ENCODE peak calls at places on chromosomes 7 and 10, in four cellular contexts. D, I, Y and W are unnamed samples.

GRCh38 chr7:114924066-114924712 is 2.3 kb downstream of the MDFIC start:
- DNase-seq in D (no peak), I (no peak), Y (no peak), W (no peak)

GRCh38 chr7:85021090-85021704 is 165.7 kb downstream of the SEMA3D start:
- DNase-seq in D (no peak), I (no peak), Y (no peak), W (no peak)

GRCh38 chr7:54090652-54091213 is 451.4 kb upstream of the VSTM2A start:
- DNase-seq in D (no peak), I (no peak), Y (no peak), W (no peak)

GRCh38 chr7:115232041-115232440 is 310.1 kb downstream of the MDFIC start:
- DNase-seq in D (no peak), I (no peak), Y (no peak), W (no peak)

GRCh38 chr10:25068152-25069058 is 52.0 kb downstream of the THNSL1 start:
- DNase-seq in D (no peak), I (no peak), Y (no peak), W (no peak)

GRCh38 chr10:69317175-69318086 is 39.1 kb downstream of the HK1 start:
- DNase-seq in D (no peak), I (no peak), Y (no peak), W (peak; percentile 57)

GRCh38 chr10:14236341-14236740 is 94.4 kb downstream of the FRMD4A start:
- DNase-seq in D (no peak), I (no peak), Y (no peak), W (no peak)

GRCh38 chr7:72087926-72088325 is 324.2 kb downstream of the CALN1 start:
- DNase-seq in D (no peak), I (no peak), Y (no peak), W (no peak)

GRCh38 chr10:118584181-118584954 is 11.1 kb downstream of the PRLHR start:
- DNase-seq in D (no peak), I (no peak), Y (no peak), W (no peak)

GRCh38 chr10:677038-677437 is 12.4 kb downstream of the DIP2C start:
- DNase-seq in D (no peak), I (no peak), Y (no peak), W (no peak)

GRCh38 chr7:23020742-23021401 is 6.9 kb upstream of the HYCC1 start:
- DNase-seq in D (no peak), I (no peak), Y (no peak), W (no peak)

GRCh38 chr10:5666324-5667220 is at the start of gene ASB13:
- DNase-seq in D (peak; percentile 85), I (peak; percentile 79), Y (peak; percentile 25), W (peak; percentile 50)

GRCh38 chr10:71268247-71268691 is 50.8 kb upstream of the SLC29A3 start:
- DNase-seq in D (no peak), I (peak; percentile 63), Y (no peak), W (peak; percentile 43)

GRCh38 chr10:107517811-107518210 is 353.3 kb upstream of the SORCS1 start:
- DNase-seq in D (no peak), I (no peak), Y (no peak), W (no peak)

GRCh38 chr7:116784647-116785046 is 77.7 kb upstream of the CAPZA2 start:
- DNase-seq in D (no peak), I (no peak), Y (no peak), W (no peak)

GRCh38 chr10:78995977-78996355 is 72.8 kb upstream of the ZMIZ1 start:
- DNase-seq in D (no peak), I (peak; percentile 58), Y (no peak), W (peak; percentile 68)

GRCh38 chr10:80924063-80924952 is 386.6 kb downstream of the SH2D4B start:
- DNase-seq in D (peak; percentile 35), I (peak; percentile 58), Y (peak; percentile 1), W (peak; percentile 61)

GRCh38 chr7:155001756-155002410 is 1.0 kb downstream of the PAXIP1 start:
- DNase-seq in D (no peak), I (peak; percentile 27), Y (no peak), W (peak; percentile 17)

GRCh38 chr10:90051053-90051452 is 349.7 kb downstream of the KIF20B start:
- DNase-seq in D (no peak), I (no peak), Y (no peak), W (no peak)

GRCh38 chr10:63157845-63158624 is 24.9 kb downstream of the NRBF2 start:
- DNase-seq in D (no peak), I (peak; percentile 56), Y (peak; percentile 68), W (peak; percentile 50)

GRCh38 chr7:17422966-17423365 is 124.5 kb downstream of the AHR start:
- DNase-seq in D (no peak), I (no peak), Y (no peak), W (no peak)

GRCh38 chr7:21135437-21135836 is 292.4 kb upstream of the SP4 start:
- DNase-seq in D (no peak), I (no peak), Y (no peak), W (no peak)

GRCh38 chr10:132480356-132480755 is 57.2 kb upstream of the INPP5A start:
- DNase-seq in D (no peak), I (no peak), Y (no peak), W (no peak)

GRCh38 chr10:122459586-122460273 is 1.6 kb upstream of the HTRA1 start:
- DNase-seq in D (no peak), I (no peak), Y (no peak), W (no peak)

GRCh38 chr10:70191906-70192305 is 21.6 kb upstream of the SAR1A start:
- DNase-seq in D (no peak), I (no peak), Y (no peak), W (no peak)

GRCh38 chr7:50333266-50333665 is 28.8 kb downstream of the IKZF1 start:
- DNase-seq in D (no peak), I (no peak), Y (peak; percentile 72), W (no peak)

GRCh38 chr7:106773228-106773627 is 91.9 kb upstream of the PIK3CG start:
- DNase-seq in D (no peak), I (no peak), Y (no peak), W (no peak)

GRCh38 chr7:106313456-106313891 is 28.7 kb upstream of the NAMPT start:
- DNase-seq in D (no peak), I (no peak), Y (no peak), W (no peak)

GRCh38 chr10:62514079-62514693 is 140.0 kb downstream of the ZNF365 start:
- DNase-seq in D (no peak), I (no peak), Y (no peak), W (no peak)

GRCh38 chr10:73781879-73782748 is at the start of gene CHCHD1:
- DNase-seq in D (peak; percentile 94), I (peak; percentile 94), Y (peak; percentile 85), W (peak; percentile 94)

GRCh38 chr7:101159696-101160674 is 5.4 kb downstream of the VGF start:
- DNase-seq in D (no peak), I (peak; percentile 60), Y (no peak), W (no peak)

GRCh38 chr10:52213511-52213831 is 100.6 kb upstream of the DKK1 start:
- DNase-seq in D (peak; percentile 19), I (no peak), Y (no peak), W (peak; percentile 29)

GRCh38 chr7:151283302-151283701 is 34.8 kb upstream of the SMARCD3 start:
- DNase-seq in D (no peak), I (no peak), Y (no peak), W (no peak)
- H3K36me3 ChIP-seq in D (no peaks in the 10 kb centered on the region), I (no peaks in the 10 kb centered on the region), Y (no peaks in the 10 kb centered on the region), W (no peaks in the 10 kb centered on the region)

DNA sequence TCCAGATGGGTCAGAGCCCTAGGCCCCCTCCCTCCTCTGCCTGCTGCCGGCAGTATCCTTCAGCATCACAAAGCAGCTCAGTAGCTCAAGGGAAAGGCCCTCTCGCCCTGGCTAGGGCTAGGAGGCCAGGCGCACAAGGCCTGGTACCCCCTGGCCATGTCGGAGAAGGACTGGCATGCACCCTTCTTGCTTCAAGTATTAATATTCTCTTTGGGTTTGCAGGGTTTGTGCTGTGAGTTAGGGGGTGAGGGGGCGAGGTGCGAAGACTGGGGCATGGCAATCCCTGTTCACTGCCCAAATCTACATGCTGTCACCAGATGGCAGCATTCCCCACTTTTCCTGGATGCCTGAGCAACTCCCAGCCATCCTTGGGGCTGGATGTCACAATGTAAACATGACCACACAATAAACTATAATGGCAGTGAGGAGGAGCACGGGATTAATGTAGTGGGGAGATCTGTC is 105.2 kb downstream of the NEURL1 start:
- DNase-seq in D (no peak), I (peak; percentile 70), Y (no peak), W (peak; percentile 74)
- H3K36me3 ChIP-seq in D (no peaks in the 10 kb centered on the region), I (no peaks in the 10 kb centered on the region), Y (no peaks in the 10 kb centered on the region), W (no peaks in the 10 kb centered on the region)

GRCh38 chr7:75987026-75987804 is 7.2 kb downstream of the TMEM120A start:
- DNase-seq in D (peak; percentile 41), I (no peak), Y (no peak), W (no peak)
- H3K36me3 ChIP-seq in D (no peaks in the 10 kb centered on the region), I (peaks cover 24% of the 10 kb centered on the region), Y (no peaks in the 10 kb centered on the region), W (peaks cover 37% of the 10 kb centered on the region)

GRCh38 chr7:43937444-43937843 is 11.2 kb downstream of the UBE2D4 start:
- DNase-seq in D (no peak), I (peak; percentile 52), Y (no peak), W (no peak)

GRCh38 chr7:43929529-43930457 is 3.6 kb downstream of the UBE2D4 start:
- DNase-seq in D (no peak), I (no peak), Y (no peak), W (no peak)

GRCh38 chr7:43938892-43939482 is 12.8 kb downstream of the UBE2D4 start:
- DNase-seq in D (peak; percentile 48), I (no peak), Y (no peak), W (no peak)

DNA sequence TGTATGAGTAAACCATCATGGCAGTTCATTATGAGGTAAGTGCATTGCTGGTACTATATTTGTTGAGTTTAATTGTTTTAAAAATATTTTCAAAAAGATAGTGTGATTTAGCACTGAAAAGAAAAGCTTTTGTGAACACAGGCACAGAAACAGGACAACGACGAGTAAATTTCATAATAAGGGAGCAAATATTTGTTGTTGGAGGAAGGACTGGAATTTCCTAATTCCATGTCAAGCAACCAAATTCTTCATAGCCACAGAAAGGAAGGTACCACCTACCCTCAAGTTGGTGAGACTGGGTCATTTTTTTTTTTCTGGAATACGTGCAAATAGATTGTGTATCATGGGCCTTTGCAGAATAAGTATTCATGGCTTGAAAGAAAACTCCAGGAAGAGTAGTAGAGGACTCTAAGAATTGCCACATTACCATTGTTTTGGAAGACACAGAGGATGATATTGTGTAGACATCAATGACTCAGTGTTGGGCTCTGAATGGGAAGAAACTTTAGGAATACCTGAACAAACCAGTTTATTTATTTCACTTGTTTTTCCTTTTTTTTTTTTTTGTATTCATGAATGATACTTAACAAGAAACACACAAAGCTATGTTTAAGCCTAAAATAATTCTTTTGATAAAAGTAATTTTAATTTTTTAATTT is 7.8 kb downstream of the UBE2D4 start:
- DNase-seq in D (no peak), I (no peak), Y (no peak), W (no peak)
- H3K36me3 ChIP-seq in D (no peaks in the 10 kb centered on the region), I (no peaks in the 10 kb centered on the region), Y (no peaks in the 10 kb centered on the region), W (no peaks in the 10 kb centered on the region)

DNA sequence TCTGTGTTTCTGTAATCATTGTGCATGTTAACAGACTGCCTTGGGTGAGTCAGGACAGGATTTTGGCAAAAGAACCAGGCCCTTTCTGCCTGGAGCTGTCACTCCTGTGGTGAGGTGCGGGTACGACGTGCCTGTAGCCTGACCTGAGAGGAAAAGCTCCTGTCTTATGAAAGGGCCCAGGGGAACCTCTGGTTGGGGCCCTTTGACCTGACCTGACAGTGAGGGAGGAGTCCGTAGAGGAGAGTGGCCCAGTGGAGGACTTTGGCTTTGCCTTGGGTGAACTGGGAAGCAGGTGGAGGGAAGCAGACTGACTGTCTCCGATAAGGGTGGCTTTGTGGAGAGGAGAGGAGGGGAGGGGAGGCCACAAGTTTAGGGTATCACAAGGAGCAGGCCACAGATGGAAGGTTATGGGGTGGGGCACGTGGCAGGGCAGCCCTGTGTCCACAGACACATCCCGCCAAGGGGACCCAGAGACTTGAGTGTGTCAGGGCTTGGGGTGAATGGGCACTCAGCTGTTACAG is 6.9 kb downstream of the PFKP start:
- DNase-seq in D (no peak), I (no peak), Y (no peak), W (no peak)
- H3K36me3 ChIP-seq in D (no peaks in the 10 kb centered on the region), I (no peaks in the 10 kb centered on the region), Y (no peaks in the 10 kb centered on the region), W (peaks cover 3% of the 10 kb centered on the region)